ENCODE peak calls at places on chromosomes 1 and 21, in six cellular contexts. One of them, this sample, is unnamed.

GRCh38 chr1:181469829-181470228 is 13.5 kb upstream of the CACNA1E start:
- DNase-seq in MCF 10A: peak
- DNase-seq in putamen: peak
- DNase-seq in Daoy: peak
- DNase-seq in activated CD8-positive, alpha-beta memory T cell treated with anti-CD3 and anti-CD28 coated beads for 1 hour: no peak
- DNase-seq in AG04450: peak
- DNase-seq in this sample: no peak

GRCh38 chr1:12220890-12221289 is 8.9 kb upstream of the VPS13D start:
- DNase-seq in MCF 10A: no peak
- DNase-seq in putamen: no peak
- DNase-seq in Daoy: no peak
- DNase-seq in activated CD8-positive, alpha-beta memory T cell treated with anti-CD3 and anti-CD28 coated beads for 1 hour: no peak
- DNase-seq in AG04450: no peak
- DNase-seq in this sample: no peak

GRCh38 chr1:234108921-234109320 is 204.4 kb downstream of the SLC35F3 start:
- DNase-seq in MCF 10A: peak
- DNase-seq in putamen: no peak
- DNase-seq in Daoy: peak
- DNase-seq in activated CD8-positive, alpha-beta memory T cell treated with anti-CD3 and anti-CD28 coated beads for 1 hour: no peak
- DNase-seq in AG04450: no peak
- DNase-seq in this sample: no peak

GRCh38 chr1:168932539-168932938 is 174.0 kb upstream of the ATP1B1 start:
- DNase-seq in MCF 10A: peak
- DNase-seq in putamen: no peak
- DNase-seq in Daoy: no peak
- DNase-seq in activated CD8-positive, alpha-beta memory T cell treated with anti-CD3 and anti-CD28 coated beads for 1 hour: no peak
- DNase-seq in AG04450: no peak
- DNase-seq in this sample: no peak

GRCh38 chr21:42227909-42228708 is 9.2 kb downstream of the ABCG1 start:
- DNase-seq in MCF 10A: peak
- DNase-seq in putamen: peak
- DNase-seq in Daoy: peak
- DNase-seq in activated CD8-positive, alpha-beta memory T cell treated with anti-CD3 and anti-CD28 coated beads for 1 hour: peak
- DNase-seq in AG04450: peak
- DNase-seq in this sample: peak

GRCh38 chr1:56688522-56689026 is 43.5 kb downstream of the PRKAA2 start:
- DNase-seq in MCF 10A: peak
- DNase-seq in putamen: no peak
- DNase-seq in Daoy: peak
- DNase-seq in activated CD8-positive, alpha-beta memory T cell treated with anti-CD3 and anti-CD28 coated beads for 1 hour: no peak
- DNase-seq in AG04450: no peak
- DNase-seq in this sample: no peak

GRCh38 chr1:93845554-93846150 is 33.4 kb downstream of the DNTTIP2 start:
- DNase-seq in MCF 10A: peak
- DNase-seq in putamen: no peak
- DNase-seq in Daoy: peak
- DNase-seq in activated CD8-positive, alpha-beta memory T cell treated with anti-CD3 and anti-CD28 coated beads for 1 hour: no peak
- DNase-seq in AG04450: peak
- DNase-seq in this sample: no peak

GRCh38 chr1:195376190-195376589 is 1232.0 kb downstream of the KCNT2 start:
- DNase-seq in MCF 10A: peak
- DNase-seq in putamen: no peak
- DNase-seq in Daoy: no peak
- DNase-seq in activated CD8-positive, alpha-beta memory T cell treated with anti-CD3 and anti-CD28 coated beads for 1 hour: no peak
- DNase-seq in AG04450: no peak
- DNase-seq in this sample: no peak

GRCh38 chr1:195188821-195189220 is 1419.4 kb downstream of the KCNT2 start:
- DNase-seq in MCF 10A: peak
- DNase-seq in putamen: no peak
- DNase-seq in Daoy: no peak
- DNase-seq in activated CD8-positive, alpha-beta memory T cell treated with anti-CD3 and anti-CD28 coated beads for 1 hour: no peak
- DNase-seq in AG04450: no peak
- DNase-seq in this sample: no peak

GRCh38 chr1:109252893-109253802 is 3.8 kb downstream of the CELSR2 start:
- DNase-seq in MCF 10A: no peak
- DNase-seq in putamen: peak
- DNase-seq in Daoy: peak
- DNase-seq in activated CD8-positive, alpha-beta memory T cell treated with anti-CD3 and anti-CD28 coated beads for 1 hour: no peak
- DNase-seq in AG04450: no peak
- DNase-seq in this sample: no peak

GRCh38 chr1:247113094-247113497 is 8.9 kb upstream of the ZNF669 start:
- DNase-seq in MCF 10A: peak
- DNase-seq in putamen: no peak
- DNase-seq in Daoy: peak
- DNase-seq in activated CD8-positive, alpha-beta memory T cell treated with anti-CD3 and anti-CD28 coated beads for 1 hour: no peak
- DNase-seq in AG04450: no peak
- DNase-seq in this sample: no peak

GRCh38 chr1:201421041-201421440 is 489 bp downstream of the TNNI1 start:
- DNase-seq in MCF 10A: no peak
- DNase-seq in putamen: no peak
- DNase-seq in Daoy: no peak
- DNase-seq in activated CD8-positive, alpha-beta memory T cell treated with anti-CD3 and anti-CD28 coated beads for 1 hour: no peak
- DNase-seq in AG04450: no peak
- DNase-seq in this sample: no peak

GRCh38 chr1:61318319-61319125 is 236.2 kb downstream of the NFIA start:
- DNase-seq in MCF 10A: peak
- DNase-seq in putamen: no peak
- DNase-seq in Daoy: peak
- DNase-seq in activated CD8-positive, alpha-beta memory T cell treated with anti-CD3 and anti-CD28 coated beads for 1 hour: no peak
- DNase-seq in AG04450: peak
- DNase-seq in this sample: peak

This sample was measured in stimulated activated naive B cell treated with anti-CD40 and anti-IgM and Interleukin-4, amounts not matched to agents 10 μg/mL and 1 μg/mL and 100 μg/mL, for 72 hours.